ENCODE peak calls at places on chromosomes 16 and 17, in eight cellular contexts. Y is body of pancreas; V is left lung; G is CD4-positive, CD25-positive, alpha-beta regulatory T cell; L is pancreas; Z is adrenal gland; B is cardiac muscle cell; E is Panc1. C is an unnamed sample. For H3K4me1, H3K9me3 and H3K36me3, the result is how much of the 10 kb centered on the place peaks cover.

GRCh38 chr16:6341993-6342392 is 990.7 kb upstream of the RBFOX1 start:
- DNase-seq in Y (no peak), V (no peak), G (no peak), L (no peak), Z (no peak), B (no peak), E (no peak), C (no peak)

GRCh38 chr17:45740553-45741330 is 43.4 kb upstream of the CRHR1 start:
- DNase-seq in Y (no peak), V (no peak), G (peak), L (peak), Z (peak), B (peak), E (no peak), C (peak)

GRCh38 chr16:49602201-49603041 is 228.8 kb downstream of the C16orf78 start:
- DNase-seq in Y (no peak), V (no peak), G (no peak), L (no peak), Z (no peak), B (no peak), E (no peak), C (no peak)

GRCh38 chr16:2090819-2091721 is 43.3 kb downstream of the TSC2 start:
- DNase-seq in Y (peak), V (peak), G (peak), L (peak), Z (peak), B (peak), E (no peak), C (no peak)

GRCh38 chr17:4986403-4986802 is 1.1 kb downstream of the CAMTA2 start:
- DNase-seq in Y (no peak), V (no peak), G (no peak), L (no peak), Z (peak), B (no peak), E (no peak), C (no peak)

GRCh38 chr16:28569968-28570752 is 16.4 kb downstream of the SGF29 start:
- DNase-seq in Y (no peak), V (no peak), G (no peak), L (no peak), Z (no peak), B (no peak), E (no peak), C (no peak)

GRCh38 chr17:49723423-49723822 is 15.7 kb upstream of the SLC35B1 start:
- DNase-seq in Y (peak), V (no peak), G (no peak), L (no peak), Z (no peak), B (peak), E (no peak), C (no peak)

GRCh38 chr16:81633147-81633619 is 145.9 kb upstream of the PLCG2 start:
- DNase-seq in Y (no peak), V (no peak), G (no peak), L (no peak), Z (no peak), B (no peak), E (no peak), C (no peak)

GRCh38 chr16:52068447-52069074 is 478.4 kb downstream of the TOX3 start:
- DNase-seq in Y (peak), V (no peak), G (no peak), L (peak), Z (no peak), B (peak), E (no peak), C (peak)

GRCh38 chr17:82372063-82372590 is 562 bp downstream of the UTS2R start:
- DNase-seq in Y (no peak), V (no peak), G (no peak), L (peak), Z (no peak), B (no peak), E (no peak), C (no peak)

GRCh38 chr17:16593356-16594102 is 24.5 kb upstream of the ZNF287 start:
- DNase-seq in Y (no peak), V (no peak), G (no peak), L (no peak), Z (no peak), B (no peak), E (no peak), C (no peak)

GRCh38 chr16:10767127-10767526 is 23.5 kb downstream of the NUBP1 start:
- DNase-seq in Y (no peak), V (no peak), G (no peak), L (no peak), Z (no peak), B (no peak), E (no peak), C (no peak)

GRCh38 chr17:63751806-63752205 is 10.2 kb upstream of the STRADA start:
- DNase-seq in Y (no peak), V (no peak), G (peak), L (no peak), Z (no peak), B (no peak), E (no peak), C (no peak)

GRCh38 chr16:81511371-81511770 is 66.8 kb downstream of the CMIP start:
- DNase-seq in Y (no peak), V (no peak), G (no peak), L (no peak), Z (no peak), B (no peak), E (no peak), C (no peak)

GRCh38 chr17:66255112-66255511 is 25.9 kb upstream of the APOH start:
- DNase-seq in Y (peak), V (no peak), G (peak), L (peak), Z (peak), B (peak), E (no peak), C (peak)

GRCh38 chr16:28556914-28557320 is 3.2 kb downstream of the SGF29 start:
- DNase-seq in Y (no peak), V (no peak), G (no peak), L (no peak), Z (no peak), B (no peak), E (no peak), C (peak)

GRCh38 chr17:66675991-66676371 is 158.9 kb upstream of the CACNG5 start:
- DNase-seq in Y (no peak), V (peak), G (no peak), L (no peak), Z (no peak), B (no peak), E (no peak), C (no peak)

GRCh38 chr17:72984145-72984924 is 108.2 kb downstream of the SLC39A11 start:
- DNase-seq in Y (no peak), V (no peak), G (no peak), L (no peak), Z (no peak), B (no peak), E (no peak), C (no peak)

GRCh38 chr17:17728550-17729251 is 47.4 kb downstream of the RAI1 start:
- DNase-seq in Y (peak), V (no peak), G (no peak), L (no peak), Z (peak), B (no peak), E (peak), C (no peak)

GRCh38 chr17:27995554-27995953 is 46.9 kb upstream of the NLK start:
- DNase-seq in Y (no peak), V (no peak), G (no peak), L (no peak), Z (no peak), B (no peak), E (no peak), C (no peak)

GRCh38 chr16:48542020-48542473 is 67.9 kb downstream of the N4BP1 start:
- DNase-seq in Y (no peak), V (peak), G (peak), L (peak), Z (peak), B (peak), E (peak), C (no peak)

GRCh38 chr16:968620-969019 is 2.2 kb downstream of the LMF1 start:
- DNase-seq in Y (no peak), V (no peak), G (no peak), L (no peak), Z (no peak), B (no peak), E (no peak), C (no peak)

GRCh38 chr16:48013476-48013875 is 142.3 kb downstream of the ABCC12 start:
- DNase-seq in Y (no peak), V (no peak), G (no peak), L (no peak), Z (no peak), B (no peak), E (no peak), C (no peak)

GRCh38 chr17:45282683-45283644 is 21.1 kb upstream of the SPATA32 start:
- DNase-seq in Y (peak), V (peak), G (no peak), L (no peak), Z (no peak), B (peak), E (no peak), C (no peak)

GRCh38 chr16:66927918-66928649 is 2.7 kb upstream of the RRAD start:
- DNase-seq in Y (no peak), V (no peak), G (no peak), L (no peak), Z (peak), B (no peak), E (no peak), C (no peak)

GRCh38 chr16:78321611-78322010 is 222.2 kb downstream of the WWOX start:
- DNase-seq in Y (no peak), V (no peak), G (no peak), L (no peak), Z (no peak), B (peak), E (no peak), C (no peak)

GRCh38 chr17:82802141-82802540 is 37.7 kb downstream of the ZNF750 start:
- DNase-seq in Y (no peak), V (no peak), G (no peak), L (no peak), Z (no peak), B (no peak), E (no peak), C (no peak)

GRCh38 chr16:61726125-61726524 is 310.1 kb downstream of the CDH8 start:
- DNase-seq in Y (no peak), V (no peak), G (no peak), L (no peak), Z (no peak), B (no peak), E (no peak), C (no peak)

GRCh38 chr17:17096438-17097178 is 54.4 kb downstream of the MPRIP start:
- DNase-seq in Y (no peak), V (no peak), G (no peak), L (no peak), Z (no peak), B (no peak), E (no peak), C (no peak)

GRCh38 chr16:69311533-69312388 is 611 bp downstream of the VPS4A start:
- DNase-seq in Y (peak), V (no peak), G (peak), L (peak), Z (peak), B (peak), E (no peak), C (peak)

GRCh38 chr16:75203106-75203505 is 3.9 kb downstream of the CTRB2 start:
- DNase-seq in Y (peak), V (peak), G (no peak), L (peak), Z (no peak), B (no peak), E (no peak), C (no peak)

GRCh38 chr17:6452471-6453266 is 8.4 kb downstream of the PIMREG start:
- DNase-seq in Y (no peak), V (no peak), G (no peak), L (no peak), Z (no peak), B (no peak), E (no peak), C (no peak)

GRCh38 chr17:28665994-28666393 is 4.0 kb downstream of the SUPT6H start:
- DNase-seq in Y (no peak), V (no peak), G (no peak), L (no peak), Z (no peak), B (no peak), E (no peak), C (no peak)

GRCh38 chr17:82650723-82651122 is 2.5 kb upstream of the WDR45B start:
- DNase-seq in Y (no peak), V (no peak), G (no peak), L (no peak), Z (no peak), B (no peak), E (no peak), C (no peak)

GRCh38 chr16:85302848-85303353 is 190.6 kb upstream of the CIBAR2 start:
- DNase-seq in Y (no peak), V (no peak), G (no peak), L (peak), Z (peak), B (no peak), E (no peak), C (no peak)

GRCh38 chr16:11964761-11965539 is at the start of gene TNFRSF17:
- DNase-seq in Y (no peak), V (no peak), G (no peak), L (no peak), Z (no peak), B (no peak), E (no peak), C (no peak)

GRCh38 chr16:4494746-4495490 is 18.7 kb downstream of the HMOX2 start:
- DNase-seq in Y (no peak), V (no peak), G (no peak), L (no peak), Z (no peak), B (no peak), E (no peak), C (peak)

GRCh38 chr16:89847056-89847929 is 19.0 kb downstream of the SPIRE2 start:
- DNase-seq in Y (no peak), V (no peak), G (no peak), L (no peak), Z (no peak), B (no peak), E (no peak), C (no peak)

GRCh38 chr17:45873728-45874127 is 20.6 kb upstream of the MAPT start:
- DNase-seq in Y (no peak), V (no peak), G (peak), L (no peak), Z (no peak), B (no peak), E (no peak), C (no peak)

GRCh38 chr17:77958716-77959215 is 263 bp downstream of the TNRC6C start:
- DNase-seq in Y (no peak), V (no peak), G (no peak), L (no peak), Z (peak), B (no peak), E (no peak), C (no peak)
- H3K4me1 ChIP-seq in Y (under half), V (under half), G (under half), L (under half), Z (under half), B (under half), E (under half), C (under half)

DNA sequence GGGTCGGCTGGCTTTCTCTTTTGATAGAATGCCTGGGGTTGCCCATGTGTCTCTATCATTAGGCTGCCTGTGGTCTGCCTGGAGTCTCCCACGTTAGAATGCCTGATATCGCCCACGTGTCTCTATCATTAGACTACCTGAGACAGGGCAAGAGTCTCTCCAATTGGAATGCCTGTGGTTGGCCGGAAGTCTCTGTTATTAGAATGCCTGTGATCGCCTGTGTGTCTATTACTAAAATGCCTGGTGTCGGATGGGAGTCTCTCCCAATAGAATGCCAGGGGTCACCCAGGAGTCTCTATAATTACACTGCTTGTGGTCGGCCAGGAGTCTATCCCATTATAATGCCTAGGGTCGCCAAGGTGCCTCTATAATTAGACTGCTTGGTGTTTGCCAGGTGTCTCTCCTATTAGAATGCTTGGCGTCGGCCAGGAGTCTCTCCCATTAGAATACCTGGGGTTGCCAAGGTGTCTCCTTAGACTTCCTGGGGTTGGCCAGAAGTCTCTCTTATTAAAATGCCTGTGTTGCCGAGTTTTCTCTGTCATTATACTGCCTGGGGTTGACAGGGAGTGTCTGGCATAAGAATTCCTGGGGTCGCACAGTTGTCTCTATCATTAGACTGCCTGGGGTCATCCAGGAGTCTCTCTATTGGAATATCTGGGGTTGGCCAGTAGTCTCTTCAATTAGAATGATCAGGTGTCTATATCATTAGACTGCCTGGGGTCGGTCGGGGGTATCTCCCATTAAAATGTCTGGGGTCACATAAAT is 2272.8 kb downstream of the TP53TG3F start:
- DNase-seq in Y (no peak), V (no peak), G (no peak), L (no peak), Z (no peak), B (no peak), E (no peak), C (no peak)
- H3K9me3 ChIP-seq in Y (under half), V (half or more), G (half or more), L (under half), Z (under half), B (under half), E (under half), C (under half)

DNA sequence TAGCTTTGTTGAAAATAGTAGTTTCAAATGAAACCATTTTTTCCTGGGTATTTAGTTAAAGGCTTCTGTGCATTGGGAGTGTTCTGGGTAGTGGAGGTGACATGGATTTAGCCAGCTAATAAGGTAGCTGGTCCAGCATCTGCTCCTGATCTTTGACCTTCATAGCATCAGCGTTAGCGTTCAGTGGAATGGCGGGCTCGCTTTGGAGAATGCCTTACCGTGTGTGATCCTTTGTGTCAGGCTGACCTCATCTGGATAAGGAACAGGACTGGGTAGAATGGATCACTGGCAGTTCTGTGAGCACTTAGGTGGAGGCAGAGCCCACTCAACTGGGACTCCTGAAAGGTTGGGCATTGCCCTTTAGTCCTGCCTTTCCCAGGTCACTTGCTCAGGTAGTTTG is 3.7 kb downstream of the SAP30BP start:
- DNase-seq in Y (no peak), V (no peak), G (no peak), L (no peak), Z (no peak), B (no peak), E (no peak), C (no peak)
- H3K36me3 ChIP-seq in Y (under half), V (half or more), G (under half), L (under half), Z (under half), B (under half), E (under half), C (under half)

DNA sequence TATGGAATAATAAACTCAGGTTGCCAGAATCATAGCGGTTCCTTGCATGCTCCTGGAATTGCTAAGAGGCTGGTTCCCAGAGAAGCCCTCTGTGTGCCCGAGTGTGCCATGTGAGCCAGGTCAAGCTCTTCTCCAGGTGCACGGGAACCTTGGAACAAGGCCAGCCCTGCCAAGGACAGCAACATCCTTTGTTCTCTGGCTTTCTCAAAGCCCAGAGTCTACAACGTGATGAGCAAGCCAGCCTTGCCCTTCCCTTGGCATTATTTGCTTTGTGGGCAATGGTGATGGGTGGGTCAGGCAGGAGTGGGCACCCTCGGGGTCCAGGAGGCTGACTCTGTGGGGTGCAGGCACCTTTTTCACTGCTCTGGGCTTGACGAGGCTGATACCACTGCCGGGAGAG is 14.2 kb upstream of the SEC14L1 start:
- DNase-seq in Y (peak), V (no peak), G (no peak), L (peak), Z (no peak), B (no peak), E (no peak), C (no peak)
- H3K4me1 ChIP-seq in Y (under half), V (under half), G (under half), L (under half), Z (under half), B (under half), E (half or more), C (under half)

GRCh38 chr17:75046583-75047289 is at the start of the genes ATP5PD and KCTD2:
- DNase-seq in Y (peak), V (peak), G (peak), L (peak), Z (peak), B (peak), E (peak), C (peak)

GRCh38 chr17:75044716-75045115 is 2.1 kb downstream of the ATP5PD start:
- DNase-seq in Y (no peak), V (no peak), G (no peak), L (no peak), Z (no peak), B (no peak), E (no peak), C (no peak)

GRCh38 chr17:75048396-75048933 is 1.4 kb downstream of the KCTD2 start:
- DNase-seq in Y (peak), V (no peak), G (no peak), L (peak), Z (peak), B (no peak), E (no peak), C (no peak)

GRCh38 chr17:75049057-75049456 is 2.0 kb downstream of the KCTD2 start:
- DNase-seq in Y (no peak), V (no peak), G (no peak), L (no peak), Z (no peak), B (no peak), E (no peak), C (no peak)

DNA sequence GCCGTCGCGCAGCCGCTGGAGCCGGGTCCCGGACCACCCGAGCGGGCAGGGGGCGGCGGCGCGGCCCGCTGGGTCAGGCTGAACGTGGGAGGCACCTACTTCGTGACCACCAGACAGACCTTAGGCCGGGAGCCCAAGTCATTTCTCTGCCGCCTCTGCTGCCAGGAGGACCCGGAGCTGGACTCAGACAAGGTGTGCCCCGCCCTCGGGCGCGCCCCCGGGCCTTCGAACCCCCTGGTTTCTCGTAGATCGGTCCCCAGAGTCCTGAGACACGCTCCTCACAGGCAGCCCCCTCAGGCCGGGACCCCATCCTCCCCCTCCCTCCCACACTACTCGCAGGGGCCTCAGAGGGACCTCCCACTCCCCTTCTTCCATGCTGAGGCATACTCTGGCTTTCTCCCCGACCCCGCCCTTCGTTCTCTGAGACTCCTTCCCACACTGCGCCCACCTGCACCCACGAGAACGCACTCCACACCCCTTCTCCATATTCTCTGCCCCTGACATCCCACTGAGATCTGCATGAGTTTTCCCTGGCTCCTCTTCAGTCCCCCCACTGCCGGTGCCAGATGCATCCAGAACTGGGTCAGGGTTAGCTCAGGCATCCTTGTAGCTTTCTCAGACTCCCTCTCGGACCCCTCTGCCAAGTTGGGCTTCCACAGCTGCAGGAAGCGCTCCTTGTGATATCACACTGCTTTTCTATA is 523 bp downstream of the KCTD2 start:
- DNase-seq in Y (peak), V (peak), G (peak), L (peak), Z (peak), B (peak), E (no peak), C (peak)
- H3K9me3 ChIP-seq in Y (under half), V (under half), G (under half), L (under half), Z (under half), B (under half), E (under half), C (under half)